ENCODE peak calls at places on chromosomes 12 and 14, in eight cellular contexts. One of them, this sample, is unnamed.

GRCh38 chr12:79381246-79382208 is 309.2 kb downstream of the PAWR start:
- DNase-seq in endodermal cell: peak; percentile 53
- DNase-seq in heart left ventricle: no peak
- DNase-seq in lower lobe of right lung: no peak
- DNase-seq in left lung: no peak
- DNase-seq in body of pancreas: no peak
- DNase-seq in PC-3: no peak
- DNase-seq in Panc1: no peak
- DNase-seq in this sample: no peak

GRCh38 chr12:109883429-109883828 is 3.1 kb upstream of the GLTP start:
- DNase-seq in endodermal cell: no peak
- DNase-seq in heart left ventricle: no peak
- DNase-seq in lower lobe of right lung: no peak
- DNase-seq in left lung: no peak
- DNase-seq in body of pancreas: no peak
- DNase-seq in PC-3: no peak
- DNase-seq in Panc1: no peak
- DNase-seq in this sample: no peak

GRCh38 chr12:15278816-15279658 is 43.3 kb upstream of the PTPRO start:
- DNase-seq in endodermal cell: no peak
- DNase-seq in heart left ventricle: peak; percentile 84
- DNase-seq in lower lobe of right lung: peak; percentile 89
- DNase-seq in left lung: peak; percentile 82
- DNase-seq in body of pancreas: peak; percentile 52
- DNase-seq in PC-3: peak; percentile 88
- DNase-seq in Panc1: no peak
- DNase-seq in this sample: peak; percentile 91

GRCh38 chr12:68406134-68406576 is 74.0 kb upstream of the MDM1 start:
- DNase-seq in endodermal cell: peak; percentile 74
- DNase-seq in heart left ventricle: peak; percentile 96
- DNase-seq in lower lobe of right lung: peak; percentile 93
- DNase-seq in left lung: peak; percentile 92
- DNase-seq in body of pancreas: peak; percentile 89
- DNase-seq in PC-3: peak; percentile 75
- DNase-seq in Panc1: no peak
- DNase-seq in this sample: peak; percentile 95

GRCh38 chr14:67599698-67600561 is at the start of gene PIGH:
- DNase-seq in endodermal cell: peak; percentile 98
- DNase-seq in heart left ventricle: peak; percentile 92
- DNase-seq in lower lobe of right lung: peak; percentile 91
- DNase-seq in left lung: peak; percentile 98
- DNase-seq in body of pancreas: peak; percentile 92
- DNase-seq in PC-3: peak; percentile 88
- DNase-seq in Panc1: no peak
- DNase-seq in this sample: peak; percentile 95

GRCh38 chr14:61109288-61109687 is 128.2 kb downstream of the SLC38A6 start:
- DNase-seq in endodermal cell: no peak
- DNase-seq in heart left ventricle: no peak
- DNase-seq in lower lobe of right lung: no peak
- DNase-seq in left lung: no peak
- DNase-seq in body of pancreas: no peak
- DNase-seq in PC-3: no peak
- DNase-seq in Panc1: no peak
- DNase-seq in this sample: no peak

GRCh38 chr12:52581481-52581880 is 7.8 kb upstream of the KRT74 start:
- DNase-seq in endodermal cell: peak; percentile 36
- DNase-seq in heart left ventricle: no peak
- DNase-seq in lower lobe of right lung: no peak
- DNase-seq in left lung: no peak
- DNase-seq in body of pancreas: no peak
- DNase-seq in PC-3: peak; percentile 56
- DNase-seq in Panc1: no peak
- DNase-seq in this sample: peak; percentile 30

GRCh38 chr12:47818007-47818376 is 1.7 kb downstream of the HDAC7 start:
- DNase-seq in endodermal cell: no peak
- DNase-seq in heart left ventricle: peak; percentile 18
- DNase-seq in lower lobe of right lung: no peak
- DNase-seq in left lung: no peak
- DNase-seq in body of pancreas: no peak
- DNase-seq in PC-3: no peak
- DNase-seq in Panc1: no peak
- DNase-seq in this sample: peak; percentile 43

GRCh38 chr12:124646385-124647230 is 79.2 kb upstream of the NCOR2 start:
- DNase-seq in endodermal cell: no peak
- DNase-seq in heart left ventricle: no peak
- DNase-seq in lower lobe of right lung: peak; percentile 76
- DNase-seq in left lung: peak; percentile 85
- DNase-seq in body of pancreas: no peak
- DNase-seq in PC-3: no peak
- DNase-seq in Panc1: no peak
- DNase-seq in this sample: peak; percentile 87

GRCh38 chr14:57501039-57501557 is 7.4 kb upstream of the CCDC198 start:
- DNase-seq in endodermal cell: no peak
- DNase-seq in heart left ventricle: no peak
- DNase-seq in lower lobe of right lung: no peak
- DNase-seq in left lung: no peak
- DNase-seq in body of pancreas: no peak
- DNase-seq in PC-3: no peak
- DNase-seq in Panc1: no peak
- DNase-seq in this sample: no peak

GRCh38 chr14:68441532-68441931 is 351.3 kb downstream of the ZFP36L1 start:
- DNase-seq in endodermal cell: no peak
- DNase-seq in heart left ventricle: no peak
- DNase-seq in lower lobe of right lung: no peak
- DNase-seq in left lung: no peak
- DNase-seq in body of pancreas: no peak
- DNase-seq in PC-3: no peak
- DNase-seq in Panc1: no peak
- DNase-seq in this sample: no peak

GRCh38 chr12:88750867-88751543 is 170.7 kb upstream of the KITLG start:
- DNase-seq in endodermal cell: no peak
- DNase-seq in heart left ventricle: no peak
- DNase-seq in lower lobe of right lung: no peak
- DNase-seq in left lung: no peak
- DNase-seq in body of pancreas: no peak
- DNase-seq in PC-3: no peak
- DNase-seq in Panc1: no peak
- DNase-seq in this sample: no peak

GRCh38 chr12:49827351-49828099 is 688 bp downstream of the NCKAP5L start:
- DNase-seq in endodermal cell: peak; percentile 97
- DNase-seq in heart left ventricle: peak; percentile 83
- DNase-seq in lower lobe of right lung: peak; percentile 76
- DNase-seq in left lung: peak; percentile 92
- DNase-seq in body of pancreas: peak; percentile 69
- DNase-seq in PC-3: peak; percentile 48
- DNase-seq in Panc1: no peak
- DNase-seq in this sample: peak; percentile 85

GRCh38 chr14:21467620-21468019 is 9.1 kb downstream of the RAB2B start:
- DNase-seq in endodermal cell: no peak
- DNase-seq in heart left ventricle: no peak
- DNase-seq in lower lobe of right lung: no peak
- DNase-seq in left lung: no peak
- DNase-seq in body of pancreas: no peak
- DNase-seq in PC-3: peak; percentile 74
- DNase-seq in Panc1: no peak
- DNase-seq in this sample: no peak

GRCh38 chr12:52906049-52906645 is 1.3 kb upstream of the KRT8 start:
- DNase-seq in endodermal cell: peak; percentile 68
- DNase-seq in heart left ventricle: no peak
- DNase-seq in lower lobe of right lung: no peak
- DNase-seq in left lung: no peak
- DNase-seq in body of pancreas: no peak
- DNase-seq in PC-3: peak; percentile 22
- DNase-seq in Panc1: no peak
- DNase-seq in this sample: no peak

GRCh38 chr12:49973361-49973830 is 649 bp downstream of the AQP6 start:
- DNase-seq in endodermal cell: no peak
- DNase-seq in heart left ventricle: no peak
- DNase-seq in lower lobe of right lung: no peak
- DNase-seq in left lung: no peak
- DNase-seq in body of pancreas: no peak
- DNase-seq in PC-3: no peak
- DNase-seq in Panc1: no peak
- DNase-seq in this sample: peak; percentile 58

GRCh38 chr14:51884086-51884927 is 23.9 kb downstream of the GNG2 start:
- DNase-seq in endodermal cell: no peak
- DNase-seq in heart left ventricle: no peak
- DNase-seq in lower lobe of right lung: no peak
- DNase-seq in left lung: no peak
- DNase-seq in body of pancreas: no peak
- DNase-seq in PC-3: no peak
- DNase-seq in Panc1: no peak
- DNase-seq in this sample: no peak

GRCh38 chr14:90777358-90777757 is 38.9 kb downstream of the TTC7B start:
- DNase-seq in endodermal cell: peak; percentile 10
- DNase-seq in heart left ventricle: no peak
- DNase-seq in lower lobe of right lung: no peak
- DNase-seq in left lung: no peak
- DNase-seq in body of pancreas: no peak
- DNase-seq in PC-3: no peak
- DNase-seq in Panc1: no peak
- DNase-seq in this sample: no peak
- H3K36me3 ChIP-seq in endodermal cell: no peaks in the 10 kb centered on the region
- H3K36me3 ChIP-seq in heart left ventricle: peaks cover 42% of the 10 kb centered on the region
- H3K36me3 ChIP-seq in lower lobe of right lung: peaks cover 8% of the 10 kb centered on the region
- H3K36me3 ChIP-seq in left lung: peaks cover 15% of the 10 kb centered on the region
- H3K36me3 ChIP-seq in body of pancreas: no peaks in the 10 kb centered on the region
- H3K36me3 ChIP-seq in PC-3: no peaks in the 10 kb centered on the region
- H3K36me3 ChIP-seq in Panc1: no peaks in the 10 kb centered on the region
- H3K36me3 ChIP-seq in this sample: peaks cover 5% of the 10 kb centered on the region

GRCh38 chr14:99259327-99259726 is 12.7 kb downstream of the BCL11B start:
- DNase-seq in endodermal cell: no peak
- DNase-seq in heart left ventricle: no peak
- DNase-seq in lower lobe of right lung: no peak
- DNase-seq in left lung: no peak
- DNase-seq in body of pancreas: no peak
- DNase-seq in PC-3: no peak
- DNase-seq in Panc1: no peak
- DNase-seq in this sample: no peak

GRCh38 chr14:99257673-99258221 is 14.2 kb downstream of the BCL11B start:
- DNase-seq in endodermal cell: no peak
- DNase-seq in heart left ventricle: no peak
- DNase-seq in lower lobe of right lung: no peak
- DNase-seq in left lung: peak; percentile 41
- DNase-seq in body of pancreas: no peak
- DNase-seq in PC-3: no peak
- DNase-seq in Panc1: no peak
- DNase-seq in this sample: no peak

GRCh38 chr14:99260116-99260515 is 11.9 kb downstream of the BCL11B start:
- DNase-seq in endodermal cell: no peak
- DNase-seq in heart left ventricle: no peak
- DNase-seq in lower lobe of right lung: no peak
- DNase-seq in left lung: no peak
- DNase-seq in body of pancreas: no peak
- DNase-seq in PC-3: no peak
- DNase-seq in Panc1: no peak
- DNase-seq in this sample: no peak

GRCh38 chr14:99258341-99258781 is 13.6 kb downstream of the BCL11B start:
- DNase-seq in endodermal cell: peak; percentile 75
- DNase-seq in heart left ventricle: no peak
- DNase-seq in lower lobe of right lung: no peak
- DNase-seq in left lung: no peak
- DNase-seq in body of pancreas: no peak
- DNase-seq in PC-3: no peak
- DNase-seq in Panc1: no peak
- DNase-seq in this sample: no peak

DNA sequence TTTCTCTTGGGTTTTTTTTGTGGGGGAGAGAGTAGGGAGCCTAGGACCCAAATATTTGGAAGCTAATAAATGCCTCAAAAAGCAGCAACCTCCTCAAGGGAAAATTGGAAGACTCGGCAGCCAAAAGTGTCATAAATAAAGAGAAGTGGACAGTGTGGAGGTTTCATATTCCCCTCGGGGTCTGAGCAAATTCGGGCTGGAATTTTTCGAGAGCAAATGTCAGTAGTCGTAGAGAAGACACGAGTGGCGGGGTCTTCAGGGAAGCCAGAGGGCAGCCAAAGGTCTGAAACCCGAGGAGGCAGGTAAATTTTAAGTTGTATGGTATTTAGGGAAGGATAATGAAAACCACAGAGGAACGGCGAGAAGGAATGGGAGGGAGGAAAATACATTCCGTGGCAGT is 13.1 kb downstream of the BCL11B start:
- DNase-seq in endodermal cell: no peak
- DNase-seq in heart left ventricle: no peak
- DNase-seq in lower lobe of right lung: no peak
- DNase-seq in left lung: no peak
- DNase-seq in body of pancreas: no peak
- DNase-seq in PC-3: no peak
- DNase-seq in Panc1: no peak
- DNase-seq in this sample: no peak
- H3K36me3 ChIP-seq in endodermal cell: no peaks in the 10 kb centered on the region
- H3K36me3 ChIP-seq in heart left ventricle: no peaks in the 10 kb centered on the region
- H3K36me3 ChIP-seq in lower lobe of right lung: no peaks in the 10 kb centered on the region
- H3K36me3 ChIP-seq in left lung: no peaks in the 10 kb centered on the region
- H3K36me3 ChIP-seq in body of pancreas: no peaks in the 10 kb centered on the region
- H3K36me3 ChIP-seq in PC-3: no peaks in the 10 kb centered on the region
- H3K36me3 ChIP-seq in Panc1: no peaks in the 10 kb centered on the region
- H3K36me3 ChIP-seq in this sample: no peaks in the 10 kb centered on the region

GRCh38 chr12:9661720-9662119 is 7.8 kb upstream of the CLEC2D start:
- DNase-seq in endodermal cell: no peak
- DNase-seq in heart left ventricle: no peak
- DNase-seq in lower lobe of right lung: no peak
- DNase-seq in left lung: no peak
- DNase-seq in body of pancreas: no peak
- DNase-seq in PC-3: no peak
- DNase-seq in Panc1: no peak
- DNase-seq in this sample: no peak

GRCh38 chr12:9668141-9669018 is 1.1 kb upstream of the CLEC2D start:
- DNase-seq in endodermal cell: no peak
- DNase-seq in heart left ventricle: no peak
- DNase-seq in lower lobe of right lung: no peak
- DNase-seq in left lung: no peak
- DNase-seq in body of pancreas: no peak
- DNase-seq in PC-3: no peak
- DNase-seq in Panc1: no peak
- DNase-seq in this sample: no peak

GRCh38 chr12:9667403-9667802 is 2.1 kb upstream of the CLEC2D start:
- DNase-seq in endodermal cell: no peak
- DNase-seq in heart left ventricle: no peak
- DNase-seq in lower lobe of right lung: no peak
- DNase-seq in left lung: no peak
- DNase-seq in body of pancreas: no peak
- DNase-seq in PC-3: no peak
- DNase-seq in Panc1: no peak
- DNase-seq in this sample: no peak

GRCh38 chr12:9660046-9660445 is 9.5 kb upstream of the CLEC2D start:
- DNase-seq in endodermal cell: no peak
- DNase-seq in heart left ventricle: no peak
- DNase-seq in lower lobe of right lung: no peak
- DNase-seq in left lung: no peak
- DNase-seq in body of pancreas: no peak
- DNase-seq in PC-3: no peak
- DNase-seq in Panc1: no peak
- DNase-seq in this sample: no peak

GRCh38 chr12:9662488-9662887 is 7.0 kb upstream of the CLEC2D start:
- DNase-seq in endodermal cell: no peak
- DNase-seq in heart left ventricle: no peak
- DNase-seq in lower lobe of right lung: no peak
- DNase-seq in left lung: no peak
- DNase-seq in body of pancreas: no peak
- DNase-seq in PC-3: no peak
- DNase-seq in Panc1: no peak
- DNase-seq in this sample: no peak
- H3K36me3 ChIP-seq in endodermal cell: peaks cover 62% of the 10 kb centered on the region
- H3K36me3 ChIP-seq in heart left ventricle: peaks cover 79% of the 10 kb centered on the region
- H3K36me3 ChIP-seq in lower lobe of right lung: peaks cover 50% of the 10 kb centered on the region
- H3K36me3 ChIP-seq in left lung: peaks cover 55% of the 10 kb centered on the region
- H3K36me3 ChIP-seq in body of pancreas: no peaks in the 10 kb centered on the region
- H3K36me3 ChIP-seq in PC-3: no peaks in the 10 kb centered on the region
- H3K36me3 ChIP-seq in Panc1: peaks cover 2% of the 10 kb centered on the region
- H3K36me3 ChIP-seq in this sample: peaks cover 25% of the 10 kb centered on the region

GRCh38 chr12:74108729-74109128 is 428.9 kb upstream of the ATXN7L3B start:
- DNase-seq in endodermal cell: no peak
- DNase-seq in heart left ventricle: no peak
- DNase-seq in lower lobe of right lung: no peak
- DNase-seq in left lung: no peak
- DNase-seq in body of pancreas: no peak
- DNase-seq in PC-3: no peak
- DNase-seq in Panc1: no peak
- DNase-seq in this sample: no peak
- H3K36me3 ChIP-seq in endodermal cell: no peaks in the 10 kb centered on the region
- H3K36me3 ChIP-seq in heart left ventricle: no peaks in the 10 kb centered on the region
- H3K36me3 ChIP-seq in lower lobe of right lung: no peaks in the 10 kb centered on the region
- H3K36me3 ChIP-seq in left lung: no peaks in the 10 kb centered on the region
- H3K36me3 ChIP-seq in body of pancreas: no peaks in the 10 kb centered on the region
- H3K36me3 ChIP-seq in PC-3: no peaks in the 10 kb centered on the region
- H3K36me3 ChIP-seq in Panc1: no peaks in the 10 kb centered on the region
- H3K36me3 ChIP-seq in this sample: no peaks in the 10 kb centered on the region